ENCODE peak calls at places on chromosomes 16 and 17, in four cellular contexts. T is vagina, P is Calu3, R is OCI-LY7. E is an unnamed sample.

GRCh38 chr17:50893183-50893993 is 27.2 kb upstream of the TOB1 start:
- DNase-seq in T (no peak), P (peak; percentile 86), R (no peak), E (no peak)

GRCh38 chr16:20612551-20613470 is 36.6 kb upstream of the ACSM2B start:
- DNase-seq in T (no peak), P (no peak), R (no peak), E (no peak)

GRCh38 chr17:79944821-79945391 is 90.8 kb downstream of the TBC1D16 start:
- DNase-seq in T (no peak), P (no peak), R (no peak), E (no peak)

GRCh38 chr16:77043076-77043475 is 147.9 kb upstream of the MON1B start:
- DNase-seq in T (no peak), P (peak; percentile 30), R (peak; percentile 69), E (peak; percentile 12)

GRCh38 chr17:13940858-13941665 is 128.2 kb upstream of the COX10 start:
- DNase-seq in T (no peak), P (no peak), R (no peak), E (no peak)

GRCh38 chr16:31118223-31119155 is 1.0 kb downstream of the KAT8 start:
- DNase-seq in T (no peak), P (no peak), R (no peak), E (no peak)

GRCh38 chr17:43211480-43212402 is at the start of gene TMEM106A:
- DNase-seq in T (no peak), P (no peak), R (peak; percentile 81), E (peak; percentile 81)

GRCh38 chr17:32695864-32696263 is 181.1 kb downstream of the MYO1D start:
- DNase-seq in T (no peak), P (no peak), R (no peak), E (no peak)

GRCh38 chr16:29029168-29029994 is 44.5 kb downstream of the LAT start:
- DNase-seq in T (no peak), P (peak; percentile 68), R (no peak), E (peak; percentile 98)

GRCh38 chr17:40605301-40605700 is 40.0 kb upstream of the CCR7 start:
- DNase-seq in T (no peak), P (no peak), R (no peak), E (peak; percentile 87)

GRCh38 chr16:85986931-85987749 is 88.2 kb downstream of the IRF8 start:
- DNase-seq in T (no peak), P (peak; percentile 44), R (peak; percentile 71), E (peak; percentile 64)

GRCh38 chr16:85751665-85752501 is 987 bp upstream of the C16orf74 start:
- DNase-seq in T (no peak), P (no peak), R (peak; percentile 24), E (no peak)

GRCh38 chr16:68426355-68426652 is 22.0 kb downstream of the SMPD3 start:
- DNase-seq in T (no peak), P (peak; percentile 50), R (no peak), E (no peak)

GRCh38 chr16:87686697-87687570 is 78.9 kb downstream of the KLHDC4 start:
- DNase-seq in T (no peak), P (no peak), R (no peak), E (no peak)

GRCh38 chr17:55816532-55817272 is 65.9 kb downstream of the PCTP start:
- DNase-seq in T (no peak), P (no peak), R (no peak), E (no peak)

GRCh38 chr16:61233718-61234117 is 802.5 kb downstream of the CDH8 start:
- DNase-seq in T (no peak), P (no peak), R (no peak), E (no peak)

GRCh38 chr16:8859913-8860881 is 8.6 kb downstream of the CARHSP1 start:
- DNase-seq in T (no peak), P (peak; percentile 57), R (no peak), E (no peak)

GRCh38 chr16:67170168-67170947 is at the start of gene NOL3:
- DNase-seq in T (no peak), P (peak; percentile 81), R (no peak), E (peak; percentile 89)

GRCh38 chr16:11801481-11802021 is 4.5 kb upstream of the ZC3H7A start:
- DNase-seq in T (no peak), P (no peak), R (no peak), E (no peak)

GRCh38 chr17:14308965-14309879 is 8.3 kb downstream of the HS3ST3B1 start:
- DNase-seq in T (peak; percentile 96), P (peak; percentile 93), R (no peak), E (peak; percentile 94)

GRCh38 chr16:11067697-11068141 is 123.4 kb downstream of the CLEC16A start:
- DNase-seq in T (no peak), P (no peak), R (no peak), E (no peak)

GRCh38 chr17:50347087-50347893 is 1.4 kb downstream of the XYLT2 start:
- DNase-seq in T (no peak), P (no peak), R (no peak), E (no peak)

GRCh38 chr16:76985362-76985761 is 205.6 kb upstream of the MON1B start:
- DNase-seq in T (no peak), P (no peak), R (no peak), E (no peak)

GRCh38 chr17:260944-261343 is 79.5 kb upstream of the DOC2B start:
- DNase-seq in T (no peak), P (no peak), R (no peak), E (no peak)

GRCh38 chr17:17877548-17878358 is 41.0 kb upstream of the SREBF1 start:
- DNase-seq in T (no peak), P (no peak), R (no peak), E (no peak)

GRCh38 chr17:41455236-41455635 is 11.9 kb downstream of the KRT32 start:
- DNase-seq in T (no peak), P (no peak), R (no peak), E (no peak)

GRCh38 chr17:28372203-28372944 is 880 bp downstream of the SARM1 start:
- DNase-seq in T (no peak), P (no peak), R (peak; percentile 41), E (peak; percentile 43)

GRCh38 chr16:14489460-14489859 is 140.6 kb downstream of the PARN start:
- DNase-seq in T (no peak), P (peak; percentile 27), R (peak; percentile 52), E (peak; percentile 12)
- TF ChIP-seq CTCF in T (no peak), P (peak; percentile 30), R (peak; percentile 61), E (peak; percentile 30)

DNA sequence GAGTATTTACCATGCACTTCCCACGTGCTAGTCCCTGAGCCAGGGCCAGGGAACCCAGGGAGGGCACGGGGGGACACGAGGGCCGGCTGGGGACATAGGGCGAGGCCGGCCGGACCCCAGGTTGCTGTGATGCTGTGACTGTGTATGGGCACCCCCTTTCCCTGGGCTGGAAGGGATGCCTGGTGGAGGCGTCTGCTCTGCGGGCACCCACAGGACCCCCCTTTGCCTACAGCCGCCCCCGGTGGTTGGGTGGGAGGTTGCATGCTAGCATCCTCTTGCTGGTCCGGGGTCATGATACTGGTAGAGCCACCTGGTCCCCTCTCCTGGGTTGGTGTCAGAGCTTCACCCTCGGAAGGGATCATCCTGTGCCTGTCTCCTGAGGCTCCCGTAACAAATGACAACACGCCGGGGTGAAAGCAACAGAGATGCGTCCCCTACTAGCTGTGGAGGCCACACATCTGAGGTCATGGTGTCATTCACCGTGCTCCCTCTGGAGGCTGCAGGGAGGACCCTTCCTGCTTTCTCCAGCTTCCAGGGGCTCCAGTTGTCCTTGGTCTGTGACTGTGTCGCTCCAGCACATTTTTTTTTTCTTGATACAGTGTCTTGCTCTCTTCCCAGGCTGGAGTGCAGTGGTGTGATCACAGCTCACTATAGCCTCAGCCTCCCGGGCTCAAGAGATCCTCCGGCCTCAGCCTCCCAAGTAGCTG is 3.1 kb upstream of the CIAO3 start:
- DNase-seq in T (no peak), P (no peak), R (no peak), E (peak; percentile 40)
- TF ChIP-seq CTCF in T (no peak), P (peak; percentile 14), R (peak; percentile 55), E (no peak)

DNA sequence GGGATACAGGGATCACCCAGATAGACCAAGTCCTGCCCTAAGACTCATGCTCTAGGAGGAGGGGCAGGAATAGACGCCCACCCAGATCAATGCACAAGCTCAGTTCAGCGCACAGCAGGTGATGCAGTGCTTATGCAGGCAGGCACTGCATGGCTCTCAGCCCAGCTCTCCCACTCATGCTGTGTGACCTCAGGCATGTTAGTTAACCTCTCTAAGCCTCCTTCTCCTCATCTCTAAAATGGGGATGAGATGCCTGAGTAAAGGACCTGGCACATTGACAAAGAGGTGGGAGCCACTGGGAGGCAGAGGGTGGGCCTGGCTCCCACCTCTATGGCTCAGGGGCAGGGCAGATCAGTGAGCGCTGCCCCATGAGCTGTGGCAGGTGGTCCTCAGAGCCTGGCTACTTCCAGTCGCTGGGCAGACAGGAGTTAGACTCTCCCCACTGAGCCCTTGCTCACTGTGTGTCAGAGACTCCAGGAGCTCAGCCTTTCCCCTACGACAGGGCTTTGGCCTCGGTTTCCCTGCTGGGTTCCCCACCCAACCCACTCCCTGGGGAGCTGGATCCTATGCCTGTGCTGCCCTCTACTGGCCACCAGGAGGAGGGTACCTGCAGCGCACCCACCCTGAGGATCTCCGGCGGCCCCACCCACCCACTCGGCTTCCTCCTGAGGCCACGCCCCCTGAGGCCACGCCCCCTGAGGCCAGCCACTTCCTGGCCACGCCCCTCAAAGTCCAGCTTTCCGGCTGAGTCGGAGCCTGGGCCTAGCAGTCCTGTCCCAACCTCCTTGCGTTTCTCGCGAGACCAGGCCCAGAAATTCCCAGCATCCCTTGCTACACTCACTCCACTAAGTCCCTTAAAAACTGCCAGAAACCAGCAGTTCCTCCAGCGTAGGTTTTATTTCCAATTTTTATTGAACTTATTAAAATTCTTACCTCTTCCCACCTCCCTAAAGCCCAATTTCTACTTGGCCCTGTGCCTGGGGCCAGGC is 196.1 kb downstream of the GSG1L start:
- DNase-seq in T (no peak), P (peak; percentile 81), R (peak; percentile 56), E (peak; percentile 89)
- TF ChIP-seq CTCF in T (no peak), P (peak; percentile 48), R (peak; percentile 74), E (peak; percentile 49)

GRCh38 chr16:75648265-75649076 is 898 bp downstream of the TERF2IP start:
- DNase-seq in T (no peak), P (peak; percentile 86), R (peak; percentile 82), E (peak; percentile 95)
- TF ChIP-seq CTCF in T (no peak), P (no peak), R (no peak), E (no peak)

DNA sequence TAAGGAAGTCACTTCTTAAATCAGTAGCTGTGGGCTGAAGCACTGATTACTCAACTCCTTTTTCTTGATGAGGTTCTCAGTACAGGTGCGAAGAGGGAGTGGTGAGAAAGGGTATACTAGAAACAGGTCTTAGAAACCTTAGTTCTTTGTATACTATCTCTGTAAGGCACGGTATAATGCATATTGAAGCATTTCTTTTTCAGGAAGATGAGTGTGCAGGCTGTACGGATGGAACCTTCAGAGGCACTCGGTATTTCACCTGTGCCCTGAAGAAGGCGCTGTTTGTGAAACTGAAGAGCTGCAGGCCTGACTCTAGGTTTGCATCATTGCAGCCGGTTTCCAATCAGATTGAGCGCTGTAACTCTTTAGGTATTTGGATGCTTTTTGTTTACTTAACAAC is 39.2 kb downstream of the CYLD start:
- DNase-seq in T (no peak), P (no peak), R (no peak), E (peak; percentile 24)
- TF ChIP-seq CTCF in T (no peak), P (no peak), R (peak; percentile 43), E (peak; percentile 30)